ENCODE peak calls at places on chromosomes 11 and 22, in four cellular contexts. V is adipocyte; Q is amniotic stem cell; E is activated effector memory CD4-positive, alpha-beta T cell treated with anti-CD3 and anti-CD28 coated beads, Interleukin-2, amount 50 U/mL, for 16 hours. J is an unnamed sample.

GRCh38 chr11:124900464-124900863 is 2.8 kb upstream of the ROBO4 start:
- DNase-seq in Q (peak), E (no peak), V (peak), J (peak)

GRCh38 chr11:44964526-44965209 is 14.0 kb upstream of the TP53I11 start:
- DNase-seq in Q (no peak), V (peak), E (no peak), J (no peak)

GRCh38 chr22:22687638-22688500 is 43.5 kb downstream of the GGTLC2 start:
- DNase-seq in V (peak), Q (peak), E (peak), J (peak)

GRCh38 chr22:20414059-20414440 is 20.1 kb downstream of the ZNF74 start:
- DNase-seq in V (no peak), Q (no peak), E (no peak), J (no peak)

GRCh38 chr11:90639687-90640086 is 416.8 kb upstream of the CHORDC1 start:
- DNase-seq in V (peak), E (no peak), Q (no peak), J (no peak)

GRCh38 chr11:127017482-127017881 is 16.9 kb upstream of the KIRREL3 start:
- DNase-seq in V (peak), E (no peak), Q (peak), J (peak)

GRCh38 chr11:267491-267994 is 10.7 kb upstream of the NLRP6 start:
- DNase-seq in V (no peak), E (peak), Q (no peak), J (no peak)

GRCh38 chr11:73240190-73240781 is 22.2 kb downstream of the P2RY2 start:
- DNase-seq in V (peak), E (peak), Q (no peak), J (peak)

GRCh38 chr11:103661991-103662390 is 374.4 kb upstream of the DDI1 start:
- DNase-seq in V (no peak), Q (no peak), E (no peak), J (no peak)

GRCh38 chr11:1893581-1894359 is 2.1 kb upstream of the PRR33 start:
- DNase-seq in E (no peak), V (no peak), Q (no peak), J (no peak)

GRCh38 chr22:47151490-47151889 is 389.0 kb downstream of the TBC1D22A start:
- DNase-seq in Q (no peak), E (no peak), V (peak), J (peak)

GRCh38 chr11:94708642-94709041 is 59.5 kb upstream of the AMOTL1 start:
- DNase-seq in Q (no peak), E (no peak), V (no peak), J (no peak)

GRCh38 chr22:38347944-38348750 is 30.9 kb upstream of the CSNK1E start:
- DNase-seq in E (peak), V (no peak), Q (no peak), J (no peak)

GRCh38 chr22:43319661-43320486 is 23.3 kb downstream of the SCUBE1 start:
- DNase-seq in E (no peak), V (no peak), Q (no peak), J (no peak)

GRCh38 chr22:48803171-48803992 is 1024.3 kb downstream of the BRD1 start:
- DNase-seq in Q (no peak), V (no peak), E (peak), J (no peak)

J was measured in fibroblast of villous mesenchyme.